ENCODE peak calls at places on chromosome 3, in nine cellular contexts. H is activated CD8-positive, alpha-beta memory T cell treated with anti-CD3 and anti-CD28 coated beads, Interleukin-2, amount 50 U/mL, for 48 hours; N is kidney epithelial cell; F is stimulated activated CD4-positive, alpha-beta T cell treated with anti-CD3 and anti-CD28 coated beads, Interleukin-2, amount 100 ng/mL, for 24 hours; V is progenitor cell of endocrine pancreas; Y is AG08396; E is ACHN; X is activated CD8-positive, alpha-beta T cell treated with anti-CD3 and anti-CD28 coated beads for 36 hours; K is cardiac fibroblast. T is an unnamed sample.

GRCh38 chr3:158789592-158789991 is 12.3 kb upstream of the MFSD1 start:
- DNase-seq in H (no peak), N (no peak), F (no peak), V (no peak), Y (no peak), E (peak), X (no peak), K (peak), T (peak)

GRCh38 chr3:114698355-114699105 is 404.7 kb downstream of the TIGIT start:
- DNase-seq in H (no peak), N (no peak), F (no peak), V (no peak), Y (no peak), E (no peak), X (no peak), K (no peak), T (no peak)

GRCh38 chr3:62265528-62265927 is 107.8 kb downstream of the FEZF2 start:
- DNase-seq in H (no peak), N (no peak), F (no peak), V (no peak), Y (no peak), E (no peak), X (no peak), K (no peak), T (no peak)

GRCh38 chr3:125556314-125556713 is 36.3 kb upstream of the SNX4 start:
- DNase-seq in H (no peak), N (no peak), F (no peak), V (no peak), Y (peak), E (no peak), X (no peak), K (peak), T (peak)

GRCh38 chr3:33134026-33134625 is 20.3 kb downstream of the CRTAP start:
- DNase-seq in H (no peak), N (peak), F (no peak), V (no peak), Y (no peak), E (no peak), X (no peak), K (no peak), T (no peak)

GRCh38 chr3:76132154-76132470 is 346.8 kb upstream of the ZNF717 start:
- DNase-seq in H (no peak), N (no peak), F (no peak), V (no peak), Y (no peak), E (no peak), X (no peak), K (no peak), T (no peak)

GRCh38 chr3:48899298-48899697 is 616 bp upstream of the SLC25A20 start:
- DNase-seq in H (peak), N (no peak), F (peak), V (no peak), Y (no peak), E (no peak), X (peak), K (no peak), T (no peak)

GRCh38 chr3:67692621-67693020 is 38.2 kb upstream of the SUCLG2 start:
- DNase-seq in H (no peak), N (no peak), F (no peak), V (no peak), Y (no peak), E (no peak), X (no peak), K (peak), T (no peak)

GRCh38 chr3:161069441-161070251 is 35.5 kb downstream of the B3GALNT1 start:
- DNase-seq in H (no peak), N (peak), F (no peak), V (no peak), Y (peak), E (peak), X (no peak), K (peak), T (peak)